ENCODE peak calls at places on chromosomes 4 and X, in five cellular contexts. W, N, B, L and O are unnamed samples.

GRCh38 chr4:187424636-187425035 is 570.9 kb upstream of the ZFP42 start:
- DNase-seq in B (no peak), L (no peak), N (no peak), W (no peak), O (no peak)

GRCh38 chrX:125709532-125709931 is 389.9 kb downstream of the TEX13C start:
- DNase-seq in L (no peak), B (no peak), N (no peak), W (no peak), O (no peak)

GRCh38 chr4:80266902-80267380 is 477 bp downstream of the FGF5 start:
- DNase-seq in W (no peak), B (no peak), N (no peak), L (no peak), O (no peak)

GRCh38 chrX:13220916-13221315 is 98.9 kb downstream of the ATXN3L start:
- DNase-seq in W (no peak), N (no peak), B (peak; percentile 24), L (no peak), O (no peak)

GRCh38 chrX:48357681-48358080 is 1.2 kb upstream of the SSX3 start:
- DNase-seq in B (no peak), W (no peak), L (no peak), N (no peak), O (no peak)

GRCh38 chr4:83851261-83852084 is 315.6 kb downstream of the GPAT3 start:
- DNase-seq in B (no peak), L (no peak), N (no peak), W (no peak), O (no peak)

GRCh38 chrX:40933132-40934078 is 151.8 kb upstream of the USP9X start:
- DNase-seq in N (no peak), W (no peak), L (no peak), B (peak; percentile 56), O (no peak)

GRCh38 chr4:136124251-136124745 is 1408.0 kb downstream of the PCDH18 start:
- DNase-seq in N (no peak), L (no peak), B (no peak), W (no peak), O (no peak)

GRCh38 chr4:38138363-38138762 is 178.2 kb downstream of the PTTG2 start:
- DNase-seq in N (no peak), L (no peak), W (no peak), B (no peak), O (no peak)

GRCh38 chrX:12013220-12013619 is 125.1 kb upstream of the FRMPD4 start:
- DNase-seq in L (no peak), W (no peak), B (no peak), N (no peak), O (no peak)

GRCh38 chr4:158042591-158043030 is 130.2 kb downstream of the GASK1B start:
- DNase-seq in W (no peak), L (no peak), B (peak; percentile 93), N (no peak), O (no peak)

GRCh38 chr4:88823058-88823919 is 125.7 kb upstream of the NAP1L5 start:
- DNase-seq in N (peak; percentile 16), W (peak; percentile 36), B (peak; percentile 75), L (peak; percentile 73), O (peak; percentile 28)